ENCODE peak calls at places on chromosome 18, in eight cellular contexts. K is NCI-H345; P is Peyer's patch; L is WERI-Rb-1; A is Calu3; Q is PC-3; V is retina; J is CD8-positive, alpha-beta T cell. R is an unnamed sample.

GRCh38 chr18:23114171-23114881 is 21.0 kb upstream of the CABLES1 start:
- DNase-seq in K (no peak), P (no peak), L (no peak), A (peak; percentile 39), Q (no peak), V (peak; percentile 24), J (no peak), R (no peak)

GRCh38 chr18:22152093-22152492 is 17.3 kb upstream of the GATA6 start:
- DNase-seq in K (no peak), P (no peak), L (no peak), A (no peak), Q (no peak), V (no peak), J (no peak), R (no peak)

GRCh38 chr18:73296686-73297085 is 428.9 kb upstream of the NETO1 start:
- DNase-seq in K (no peak), P (no peak), L (no peak), A (peak; percentile 17), Q (peak; percentile 90), V (no peak), J (no peak), R (no peak)

GRCh38 chr18:77006305-77007175 is 126.0 kb downstream of the MBP start:
- DNase-seq in K (no peak), P (no peak), L (no peak), A (no peak), Q (no peak), V (no peak), J (no peak), R (no peak)

GRCh38 chr18:63683152-63683551 is 19.6 kb upstream of the SERPINB11 start:
- DNase-seq in K (no peak), P (no peak), L (no peak), A (peak; percentile 77), Q (peak; percentile 97), V (peak; percentile 18), J (no peak), R (peak; percentile 9)

GRCh38 chr18:3889803-3890202 is 439.8 kb downstream of the TGIF1 start:
- DNase-seq in K (no peak), P (no peak), L (no peak), A (no peak), Q (no peak), V (no peak), J (no peak), R (no peak)

GRCh38 chr18:9055185-9055584 is 47.3 kb upstream of the NDUFV2 start:
- DNase-seq in K (no peak), P (no peak), L (no peak), A (no peak), Q (peak; percentile 90), V (no peak), J (no peak), R (peak; percentile 44)

GRCh38 chr18:36312806-36313395 is 15.4 kb downstream of the FHOD3 start:
- DNase-seq in K (no peak), P (no peak), L (no peak), A (no peak), Q (no peak), V (no peak), J (no peak), R (no peak)

GRCh38 chr18:69216390-69216789 is 184.3 kb upstream of the DOK6 start:
- DNase-seq in K (peak; percentile 14), P (no peak), L (peak; percentile 11), A (no peak), Q (no peak), V (peak; percentile 18), J (no peak), R (no peak)

GRCh38 chr18:44733069-44733753 is 52.5 kb downstream of the SETBP1 start:
- DNase-seq in K (no peak), P (no peak), L (no peak), A (no peak), Q (peak; percentile 76), V (peak; percentile 37), J (no peak), R (no peak)

GRCh38 chr18:28584726-28585125 is 407.8 kb upstream of the CDH2 start:
- DNase-seq in K (no peak), P (no peak), L (no peak), A (peak; percentile 12), Q (peak; percentile 82), V (no peak), J (no peak), R (peak; percentile 2)

GRCh38 chr18:47644896-47645295 is 285.6 kb downstream of the SMAD2 start:
- DNase-seq in K (no peak), P (no peak), L (no peak), A (no peak), Q (no peak), V (no peak), J (no peak), R (no peak)

GRCh38 chr18:47184419-47185050 is 8.4 kb upstream of the IER3IP1 start:
- DNase-seq in K (no peak), P (no peak), L (peak; percentile 22), A (no peak), Q (no peak), V (no peak), J (no peak), R (no peak)

GRCh38 chr18:48157956-48158355 is 227.5 kb upstream of the SMAD2 start:
- DNase-seq in K (no peak), P (no peak), L (no peak), A (no peak), Q (no peak), V (no peak), J (no peak), R (no peak)

GRCh38 chr18:31592520-31593157 is 962 bp downstream of the TTR start:
- DNase-seq in K (no peak), P (no peak), L (no peak), A (no peak), Q (no peak), V (no peak), J (no peak), R (no peak)

GRCh38 chr18:54604211-54604610 is 13.2 kb downstream of the DYNAP start:
- DNase-seq in K (no peak), P (no peak), L (no peak), A (no peak), Q (no peak), V (no peak), J (no peak), R (no peak)

GRCh38 chr18:48922801-48923730 is 27.7 kb downstream of the SMAD7 start:
- DNase-seq in K (no peak), P (no peak), L (no peak), A (no peak), Q (peak; percentile 38), V (peak; percentile 47), J (no peak), R (peak; percentile 32)

GRCh38 chr18:80245781-80246655 is 1.3 kb downstream of the PARD6G start:
- DNase-seq in K (peak; percentile 81), P (no peak), L (peak; percentile 89), A (no peak), Q (no peak), V (peak; percentile 64), J (no peak), R (no peak)

GRCh38 chr18:26941608-26942007 is 76.1 kb upstream of the AQP4 start:
- DNase-seq in K (no peak), P (no peak), L (no peak), A (no peak), Q (peak; percentile 18), V (peak; percentile 9), J (no peak), R (no peak)

GRCh38 chr18:38450876-38451275 is 885.3 kb upstream of the CELF4 start:
- DNase-seq in K (no peak), P (no peak), L (peak; percentile 30), A (no peak), Q (no peak), V (no peak), J (no peak), R (no peak)

R was measured in LoVo.